ENCODE peak calls at places on chromosomes 11 and 22, in four cellular contexts. M is GM12878, I is IMR-90, F is HepG2. T is an unnamed sample.

GRCh38 chr22:24445481-24446290 is 18.3 kb downstream of the ADORA2A start:
- DNase-seq in M (no peak), I (no peak), F (peak; percentile 27), T (no peak)

GRCh38 chr22:40281717-40282116 is 64.6 kb upstream of the ADSL start:
- DNase-seq in M (no peak), I (no peak), F (no peak), T (no peak)

GRCh38 chr11:132452616-132453015 is 1079.7 kb downstream of the OPCML start:
- DNase-seq in M (no peak), I (no peak), F (no peak), T (no peak)

GRCh38 chr11:82250047-82250446 is 483.6 kb downstream of the FAM181B start:
- DNase-seq in M (no peak), I (no peak), F (no peak), T (no peak)

GRCh38 chr11:10606536-10607208 is 38.2 kb upstream of the LYVE1 start:
- DNase-seq in M (peak; percentile 16), I (peak; percentile 86), F (no peak), T (no peak)

GRCh38 chr11:134332189-134332631 is 422 bp downstream of the GLB1L2 start:
- DNase-seq in M (no peak), I (no peak), F (no peak), T (peak; percentile 70)

GRCh38 chr11:17601206-17602075 is 54.4 kb downstream of the OTOG start:
- DNase-seq in M (no peak), I (no peak), F (no peak), T (no peak)

GRCh38 chr11:32266611-32267010 is 168.7 kb downstream of the WT1 start:
- DNase-seq in M (no peak), I (peak; percentile 4), F (no peak), T (no peak)

GRCh38 chr11:107707807-107708206 is 4.0 kb downstream of the SLN start:
- DNase-seq in M (no peak), I (no peak), F (no peak), T (peak; percentile 17)

GRCh38 chr11:2142762-2143202 is 3.6 kb upstream of the IGF2 start:
- DNase-seq in M (peak; percentile 8), I (peak; percentile 52), F (no peak), T (no peak)

GRCh38 chr11:9039863-9040262 is 36.1 kb upstream of the NRIP3 start:
- DNase-seq in M (no peak), I (no peak), F (no peak), T (no peak)

GRCh38 chr11:87743002-87743401 is 432.2 kb downstream of the RAB38 start:
- DNase-seq in M (no peak), I (no peak), F (no peak), T (no peak)

GRCh38 chr11:3087821-3088800 is 30.9 kb upstream of the CARS1 start:
- DNase-seq in M (no peak), I (peak; percentile 10), F (no peak), T (no peak)

GRCh38 chr11:769887-770641 is 7.2 kb downstream of the GATD1 start:
- DNase-seq in M (no peak), I (no peak), F (no peak), T (no peak)

GRCh38 chr11:119928047-119928446 is 199.0 kb upstream of the NECTIN1 start:
- DNase-seq in M (no peak), I (no peak), F (no peak), T (no peak)

GRCh38 chr11:68524681-68525080 is 64.1 kb downstream of the PPP6R3 start:
- DNase-seq in M (no peak), I (no peak), F (no peak), T (no peak)

GRCh38 chr11:133934599-133935550 is 21.9 kb downstream of the IGSF9B start:
- DNase-seq in M (no peak), I (peak; percentile 19), F (peak; percentile 38), T (no peak)

GRCh38 chr11:1510928-1511327 is 24.3 kb upstream of the MOB2 start:
- DNase-seq in M (no peak), I (no peak), F (no peak), T (no peak)

GRCh38 chr11:128949791-128950454 is 7.3 kb upstream of the TP53AIP1 start:
- DNase-seq in M (no peak), I (no peak), F (no peak), T (no peak)

GRCh38 chr11:88313441-88313840 is 24.1 kb downstream of the CTSC start:
- DNase-seq in M (no peak), I (peak; percentile 27), F (no peak), T (no peak)

GRCh38 chr11:93717501-93717900 is 23.8 kb downstream of the TAF1D start:
- DNase-seq in M (no peak), I (no peak), F (no peak), T (no peak)

GRCh38 chr11:128686745-128687177 is 7.1 kb upstream of the FLI1 start:
- DNase-seq in M (no peak), I (peak; percentile 50), F (no peak), T (peak; percentile 71)

GRCh38 chr11:126607374-126607773 is 251.9 kb downstream of the ST3GAL4 start:
- DNase-seq in M (no peak), I (peak; percentile 66), F (peak; percentile 33), T (peak; percentile 61)

GRCh38 chr11:832529-833113 is at the start of gene CD151:
- DNase-seq in M (no peak), I (peak; percentile 45), F (no peak), T (peak; percentile 83)

GRCh38 chr11:74311352-74311926 is at the start of gene P4HA3:
- DNase-seq in M (no peak), I (peak; percentile 28), F (peak; percentile 13), T (peak; percentile 31)

GRCh38 chr11:111523343-111523742 is 8.8 kb downstream of the HOATZ start:
- DNase-seq in M (no peak), I (no peak), F (no peak), T (no peak)

GRCh38 chr11:88535916-88536547 is 198.5 kb upstream of the CTSC start:
- DNase-seq in M (no peak), I (peak; percentile 92), F (peak; percentile 5), T (no peak)

GRCh38 chr11:102237096-102237735 is 80.1 kb upstream of the BIRC3 start:
- DNase-seq in M (no peak), I (peak; percentile 62), F (no peak), T (no peak)
- TF ChIP-seq RFX5 in M (no peak), I (no peak), F (no peak), T (no peak)

GRCh38 chr11:19648321-19648720 is 64.3 kb upstream of the NAV2 start:
- DNase-seq in M (no peak), I (no peak), F (no peak), T (no peak)

GRCh38 chr11:19642759-19643158 is 69.9 kb upstream of the NAV2 start:
- DNase-seq in M (no peak), I (no peak), F (no peak), T (no peak)

GRCh38 chr11:19646921-19647320 is 65.7 kb upstream of the NAV2 start:
- DNase-seq in M (no peak), I (peak; percentile 93), F (no peak), T (no peak)

GRCh38 chr11:19644316-19644715 is 68.3 kb upstream of the NAV2 start:
- DNase-seq in M (no peak), I (no peak), F (no peak), T (no peak)

DNA sequence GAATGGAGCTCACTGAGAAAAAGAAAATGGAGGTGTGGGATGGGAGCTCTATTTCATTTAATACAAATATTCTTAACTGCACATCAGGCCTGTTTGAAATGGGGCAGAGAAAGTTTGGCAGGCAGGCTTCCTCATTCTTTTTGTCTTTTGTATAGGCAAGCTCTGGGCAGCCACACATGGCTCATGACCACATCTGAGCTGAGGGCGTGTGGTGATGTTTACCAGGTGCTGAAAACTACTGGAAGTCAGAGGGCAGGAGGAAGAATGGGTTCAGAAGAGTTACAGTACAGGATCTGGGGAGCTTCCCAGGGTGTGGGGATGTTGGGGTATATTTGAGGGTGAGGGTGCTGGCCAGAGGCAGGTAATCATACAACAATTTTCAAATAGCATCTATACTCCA is 66.3 kb upstream of the NAV2 start:
- DNase-seq in M (no peak), I (peak; percentile 30), F (no peak), T (no peak)
- H4K20me1 ChIP-seq in M (no peaks in the 10 kb centered on the region), I (peaks cover 3% of the 10 kb centered on the region), F (no peaks in the 10 kb centered on the region), T (no peaks in the 10 kb centered on the region)

GRCh38 chr11:46220313-46220712 is 57.1 kb upstream of the CREB3L1 start:
- DNase-seq in M (no peak), I (no peak), F (no peak), T (no peak)

GRCh38 chr11:46215208-46215931 is 62.1 kb upstream of the CREB3L1 start:
- DNase-seq in M (no peak), I (no peak), F (no peak), T (no peak)

GRCh38 chr11:46216765-46217089 is 60.7 kb upstream of the CREB3L1 start:
- DNase-seq in M (no peak), I (no peak), F (no peak), T (no peak)

GRCh38 chr11:46212720-46213119 is 64.7 kb upstream of the CREB3L1 start:
- DNase-seq in M (no peak), I (no peak), F (no peak), T (no peak)

DNA sequence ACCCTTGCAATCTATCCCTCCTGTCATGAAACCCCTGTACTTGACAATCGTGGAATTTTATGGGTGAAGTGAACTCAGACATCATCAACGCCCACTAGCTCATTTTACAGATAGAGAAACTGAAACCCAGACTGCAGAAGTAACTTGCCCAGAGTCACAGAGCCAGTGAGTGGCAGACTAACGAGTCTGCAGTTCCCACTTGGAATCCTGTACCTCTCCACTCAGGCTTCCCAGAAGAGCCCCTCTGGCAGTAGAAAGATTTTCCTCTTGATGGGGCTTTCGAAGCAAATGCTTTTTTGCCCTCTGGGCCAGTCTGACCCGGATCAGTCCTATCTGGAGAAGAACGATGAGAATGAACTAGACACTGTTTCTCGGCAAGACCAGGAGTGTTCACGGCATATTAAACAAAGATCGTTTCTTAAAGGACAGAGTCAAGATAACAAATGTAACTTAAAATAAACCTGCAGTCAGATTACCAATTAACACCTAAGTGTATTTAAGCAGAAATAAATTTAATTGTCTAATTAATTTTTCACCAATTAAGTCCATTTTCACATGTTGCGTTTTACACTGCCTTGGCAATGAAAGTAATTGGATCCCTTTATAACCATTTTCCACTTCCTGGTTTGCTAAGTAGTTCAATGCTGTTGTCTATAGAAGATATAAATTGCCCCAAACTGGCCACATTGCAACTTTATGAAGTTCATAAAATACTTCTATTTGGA is 61.3 kb upstream of the CREB3L1 start:
- DNase-seq in M (no peak), I (peak; percentile 33), F (no peak), T (no peak)
- TF ChIP-seq RFX5 in M (no peak), I (no peak), F (no peak), T (no peak)

GRCh38 chr11:13298765-13299164 is 21.2 kb downstream of the BMAL1 start:
- DNase-seq in M (no peak), I (no peak), F (no peak), T (no peak)

GRCh38 chr11:13304655-13305340 is 27.2 kb downstream of the BMAL1 start:
- DNase-seq in M (no peak), I (no peak), F (no peak), T (no peak)

GRCh38 chr11:13302440-13302958 is 24.9 kb downstream of the BMAL1 start:
- DNase-seq in M (no peak), I (no peak), F (no peak), T (no peak)

GRCh38 chr11:13303668-13304649 is 26.4 kb downstream of the BMAL1 start:
- DNase-seq in M (no peak), I (no peak), F (no peak), T (no peak)

DNA sequence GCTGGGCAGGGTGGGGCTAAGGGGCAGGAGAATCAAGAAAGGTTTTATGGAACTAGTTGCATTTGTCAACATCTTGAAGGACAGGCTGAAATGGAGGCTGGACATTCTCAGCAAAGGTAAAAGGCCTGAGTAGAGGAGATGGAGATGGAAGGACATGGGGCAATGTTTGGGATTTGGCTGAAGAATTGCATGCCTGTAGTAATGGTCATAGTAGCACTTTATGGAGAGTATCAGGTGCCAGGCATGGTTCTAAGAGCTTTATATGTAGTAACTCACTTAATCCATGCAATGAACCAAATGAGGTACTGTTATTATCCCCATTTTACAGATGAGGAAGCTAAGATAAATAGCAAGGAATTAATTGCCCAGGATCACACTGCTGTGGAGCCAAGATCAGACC is 23.9 kb downstream of the BMAL1 start:
- DNase-seq in M (no peak), I (no peak), F (no peak), T (peak; percentile 30)
- H4K20me1 ChIP-seq in M (no peaks in the 10 kb centered on the region), I (peaks cover 59% of the 10 kb centered on the region), F (no peaks in the 10 kb centered on the region), T (no peaks in the 10 kb centered on the region)